ENCODE peak calls at places on chromosomes 2 and 18, in four cellular contexts. H is K562, P is GM12878, I is HL-60. Z is an unnamed sample.

GRCh38 chr18:67513285-67513684 is 3.2 kb downstream of the DSEL start:
- DNase-seq in H (no peak), P (no peak), I (no peak), Z (no peak)

GRCh38 chr2:234669611-234670010 is 172.7 kb upstream of the ARL4C start:
- DNase-seq in H (no peak), P (no peak), I (no peak), Z (no peak)

GRCh38 chr2:148817210-148817708 is 57.8 kb upstream of the KIF5C start:
- DNase-seq in H (no peak), P (no peak), I (no peak), Z (no peak)

GRCh38 chr18:10330428-10330827 is 124.0 kb upstream of the APCDD1 start:
- DNase-seq in H (no peak), P (no peak), I (no peak), Z (no peak)

GRCh38 chr2:216666461-216667233 is 28.7 kb downstream of the IGFBP5 start:
- DNase-seq in H (peak), P (peak), I (no peak), Z (peak)

GRCh38 chr2:224945134-224945533 is 97.1 kb downstream of the DOCK10 start:
- DNase-seq in H (no peak), P (no peak), I (no peak), Z (no peak)

GRCh38 chr2:36965751-36966369 is 476 bp downstream of the STRN start:
- DNase-seq in H (peak), P (no peak), I (no peak), Z (peak)

GRCh38 chr2:70374616-70375015 is 72.7 kb upstream of the FAM136A start:
- DNase-seq in H (no peak), P (no peak), I (no peak), Z (no peak)

GRCh38 chr2:54187331-54187730 is 68.7 kb downstream of the TSPYL6 start:
- DNase-seq in H (no peak), P (no peak), I (no peak), Z (no peak)

GRCh38 chr2:186460465-186460864 is 25.6 kb upstream of the ZC3H15 start:
- DNase-seq in H (no peak), P (no peak), I (no peak), Z (no peak)

GRCh38 chr2:184463102-184463865 is 135.0 kb upstream of the ZNF804A start:
- DNase-seq in H (no peak), P (no peak), I (no peak), Z (no peak)

GRCh38 chr2:12733846-12734245 is 17.1 kb downstream of the TRIB2 start:
- DNase-seq in H (no peak), P (no peak), I (no peak), Z (no peak)

GRCh38 chr2:229104863-229105468 is 166.1 kb downstream of the PID1 start:
- DNase-seq in H (no peak), P (no peak), I (no peak), Z (no peak)

GRCh38 chr2:119482481-119483394 is 41.5 kb downstream of the SCTR start:
- DNase-seq in H (no peak), P (no peak), I (peak), Z (no peak)

GRCh38 chr2:94874277-94874997 is 3.2 kb downstream of the TEKT4 start:
- DNase-seq in H (peak), P (no peak), I (peak), Z (peak)

GRCh38 chr2:133434962-133435668 is 133.1 kb downstream of the NCKAP5 start:
- DNase-seq in H (no peak), P (no peak), I (no peak), Z (no peak)

GRCh38 chr2:94870392-94871225 is 621 bp upstream of the TEKT4 start:
- DNase-seq in H (peak), P (no peak), I (no peak), Z (peak)

GRCh38 chr2:32963941-32964340 is 17.2 kb downstream of the LTBP1 start:
- DNase-seq in H (no peak), P (no peak), I (no peak), Z (no peak)

GRCh38 chr2:46909153-46909552 is 6.5 kb downstream of the MCFD2 start:
- DNase-seq in H (no peak), P (no peak), I (no peak), Z (no peak)

GRCh38 chr2:69104281-69104680 is 91.3 kb downstream of the ANTXR1 start:
- DNase-seq in H (no peak), P (no peak), I (no peak), Z (no peak)

GRCh38 chr2:233245406-233245805 is 6.1 kb upstream of the ATG16L1 start:
- DNase-seq in H (no peak), P (no peak), I (no peak), Z (no peak)

GRCh38 chr2:233250568-233250967 is 905 bp upstream of the ATG16L1 start:
- DNase-seq in H (no peak), P (no peak), I (no peak), Z (no peak)

GRCh38 chr2:233248999-233249398 is 2.5 kb upstream of the ATG16L1 start:
- DNase-seq in H (no peak), P (no peak), I (no peak), Z (no peak)

GRCh38 chr2:233247116-233247515 is 4.4 kb upstream of the ATG16L1 start:
- DNase-seq in H (no peak), P (no peak), I (no peak), Z (no peak)

DNA sequence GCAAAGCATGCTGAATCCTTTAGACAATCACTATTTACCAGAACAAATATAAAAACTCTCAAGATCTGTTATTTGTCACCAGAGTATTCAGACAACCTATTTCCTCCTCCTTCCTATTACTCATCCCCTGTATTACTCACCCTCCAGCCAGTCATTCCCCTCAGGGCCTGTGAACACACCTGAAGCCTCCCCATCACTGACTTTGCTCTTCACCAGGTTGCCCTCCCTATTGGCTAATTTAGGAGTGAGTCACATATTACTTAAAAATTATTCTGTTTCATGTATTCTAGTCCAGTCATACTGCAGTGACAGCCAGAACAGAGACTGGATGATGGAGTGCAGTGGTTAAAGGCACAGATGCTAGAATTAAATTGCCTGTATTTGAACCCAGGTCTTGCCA is 3.7 kb upstream of the ATG16L1 start:
- DNase-seq in H (no peak), P (no peak), I (no peak), Z (no peak)
- TF ChIP-seq SPI1 in H (no peak), P (no peak), I (no peak), Z (no peak)

GRCh38 chr2:64455031-64455332 is 1.0 kb downstream of the LGALSL start:
- DNase-seq in H (no peak), P (no peak), I (no peak), Z (no peak)

GRCh38 chr2:64456298-64456697 is 2.3 kb downstream of the LGALSL start:
- DNase-seq in H (no peak), P (no peak), I (no peak), Z (no peak)

GRCh38 chr2:64454316-64455030 is 511 bp downstream of the LGALSL start:
- DNase-seq in H (peak), P (no peak), I (peak), Z (peak)

GRCh38 chr2:64455545-64455944 is 1.6 kb downstream of the LGALSL start:
- DNase-seq in H (no peak), P (no peak), I (no peak), Z (no peak)

DNA sequence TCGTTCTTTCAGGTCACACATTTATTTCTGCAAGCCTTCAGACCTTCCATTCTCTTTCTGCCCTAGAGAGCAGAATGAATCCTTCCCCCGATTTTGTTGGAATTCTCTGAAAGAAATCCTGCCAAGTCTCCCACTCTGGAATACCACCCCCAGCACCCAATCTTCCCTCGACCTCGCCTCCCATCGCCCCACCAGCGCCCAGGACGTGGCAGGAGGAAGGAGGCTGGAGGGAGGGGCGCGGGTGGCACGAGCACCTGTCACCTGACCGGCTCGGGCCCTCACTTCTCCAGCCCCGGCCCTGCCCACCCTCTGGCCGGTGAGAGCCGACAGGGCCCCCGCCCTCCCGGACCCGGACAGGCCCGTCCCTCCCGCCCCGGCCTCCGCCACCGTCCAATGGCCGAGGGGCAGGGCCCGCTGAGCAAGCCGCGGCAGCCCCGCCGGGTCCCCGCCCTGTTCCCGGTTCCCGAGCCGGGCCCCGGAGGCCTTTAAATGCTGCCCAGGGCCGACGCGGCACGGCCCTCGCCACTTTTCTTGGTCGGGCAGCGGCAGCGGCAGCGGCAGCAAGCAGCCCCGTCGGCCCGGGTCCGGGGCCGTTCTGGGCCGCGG is at the start of gene LGALSL:
- DNase-seq in H (peak), P (no peak), I (no peak), Z (peak)
- TF ChIP-seq SPI1 in H (no peak), P (no peak), I (no peak), Z (no peak)

DNA sequence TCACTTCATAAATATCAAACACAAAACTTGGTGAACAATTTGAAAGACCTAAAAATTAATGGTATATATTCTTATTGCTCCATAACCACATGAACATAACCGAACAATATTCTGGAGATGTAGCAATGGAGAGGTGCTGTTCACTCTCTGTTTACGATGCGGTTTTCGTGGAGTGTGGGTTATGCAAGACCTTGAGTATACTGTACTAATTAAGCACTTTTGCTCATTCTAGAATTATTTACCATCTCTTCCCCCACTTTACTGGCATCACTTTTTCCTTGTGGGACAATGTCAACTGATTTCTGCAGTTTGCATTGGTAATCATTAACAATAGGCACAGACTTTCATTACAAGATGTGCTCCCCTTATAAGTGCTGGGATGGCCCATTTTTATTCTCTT is 97.6 kb downstream of the RAPH1 start:
- DNase-seq in H (no peak), P (no peak), I (no peak), Z (no peak)
- TF ChIP-seq SPI1 in H (no peak), P (no peak), I (no peak), Z (no peak)

DNA sequence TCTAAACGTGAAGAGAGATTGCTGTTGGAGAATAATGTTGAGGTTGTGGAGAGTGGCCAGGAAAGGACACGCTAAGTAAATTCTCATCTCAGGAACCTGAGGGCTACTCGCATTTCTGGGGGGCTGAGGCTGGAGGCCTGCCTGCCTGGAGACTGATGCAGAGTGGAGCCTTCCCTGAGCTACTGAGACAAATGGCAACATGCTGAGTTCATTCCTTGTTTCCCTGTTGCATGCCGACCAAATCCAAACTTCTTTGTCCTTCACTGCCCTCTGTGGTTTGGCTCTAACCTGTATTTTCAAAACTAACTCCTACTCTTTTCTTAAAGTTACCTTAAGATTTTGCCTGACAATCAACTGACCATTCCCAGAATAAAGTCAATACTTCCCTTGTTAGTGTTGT is 1085.4 kb downstream of the SOCS6 start:
- DNase-seq in H (no peak), P (no peak), I (no peak), Z (no peak)
- TF ChIP-seq SPI1 in H (no peak), P (no peak), I (no peak), Z (no peak)

GRCh38 chr2:131145040-131145439 is 39.9 kb downstream of the PLEKHB2 start:
- DNase-seq in H (no peak), P (no peak), I (no peak), Z (no peak)

GRCh38 chr2:131143803-131144202 is 38.7 kb downstream of the PLEKHB2 start:
- DNase-seq in H (no peak), P (no peak), I (no peak), Z (no peak)

GRCh38 chr2:131146255-131146654 is 41.1 kb downstream of the PLEKHB2 start:
- DNase-seq in H (no peak), P (no peak), I (no peak), Z (no peak)

GRCh38 chr2:131148426-131148825 is 43.3 kb downstream of the PLEKHB2 start:
- DNase-seq in H (no peak), P (no peak), I (no peak), Z (no peak)

DNA sequence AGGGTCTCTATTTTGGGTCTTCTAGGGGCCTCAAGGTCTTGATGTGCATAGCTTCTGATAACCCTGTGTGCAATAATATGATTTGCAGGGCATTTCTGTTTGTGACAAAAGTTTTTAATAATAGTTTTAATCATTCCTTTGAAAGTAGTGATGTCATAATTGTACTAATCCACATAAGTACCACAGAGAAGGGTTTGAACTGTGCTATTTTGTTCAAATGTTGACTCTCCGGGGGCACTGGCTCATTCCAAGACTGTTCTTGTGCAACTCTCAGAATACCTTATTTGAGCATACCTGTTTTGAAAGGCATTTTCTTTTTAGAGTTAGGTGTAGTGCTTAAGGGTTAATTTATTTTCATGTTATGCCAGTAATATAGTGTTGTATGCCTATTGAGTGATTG is 41.6 kb downstream of the PLEKHB2 start:
- DNase-seq in H (no peak), P (no peak), I (no peak), Z (no peak)
- TF ChIP-seq SPI1 in H (no peak), P (no peak), I (no peak), Z (no peak)

DNA sequence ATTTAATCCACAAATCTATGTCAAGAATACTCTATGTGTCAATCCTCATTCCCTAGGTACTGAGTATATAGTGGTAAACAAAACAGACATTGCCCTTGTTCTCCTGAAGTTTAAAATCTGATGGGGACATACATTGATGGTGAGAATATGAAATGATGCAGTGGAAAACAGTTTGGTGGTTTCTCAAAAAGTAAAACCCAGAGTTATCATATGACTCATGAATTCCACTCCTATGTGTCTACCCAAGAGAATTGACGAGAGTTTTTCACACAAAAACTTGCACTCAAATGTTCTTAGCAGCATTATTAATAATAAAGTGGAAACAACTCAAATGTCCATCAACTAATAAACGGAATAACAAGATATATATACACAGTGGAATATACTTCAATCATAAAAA is 586.7 kb downstream of the CCDC85A start:
- DNase-seq in H (no peak), P (no peak), I (no peak), Z (no peak)
- TF ChIP-seq SPI1 in H (no peak), P (no peak), I (no peak), Z (no peak)

DNA sequence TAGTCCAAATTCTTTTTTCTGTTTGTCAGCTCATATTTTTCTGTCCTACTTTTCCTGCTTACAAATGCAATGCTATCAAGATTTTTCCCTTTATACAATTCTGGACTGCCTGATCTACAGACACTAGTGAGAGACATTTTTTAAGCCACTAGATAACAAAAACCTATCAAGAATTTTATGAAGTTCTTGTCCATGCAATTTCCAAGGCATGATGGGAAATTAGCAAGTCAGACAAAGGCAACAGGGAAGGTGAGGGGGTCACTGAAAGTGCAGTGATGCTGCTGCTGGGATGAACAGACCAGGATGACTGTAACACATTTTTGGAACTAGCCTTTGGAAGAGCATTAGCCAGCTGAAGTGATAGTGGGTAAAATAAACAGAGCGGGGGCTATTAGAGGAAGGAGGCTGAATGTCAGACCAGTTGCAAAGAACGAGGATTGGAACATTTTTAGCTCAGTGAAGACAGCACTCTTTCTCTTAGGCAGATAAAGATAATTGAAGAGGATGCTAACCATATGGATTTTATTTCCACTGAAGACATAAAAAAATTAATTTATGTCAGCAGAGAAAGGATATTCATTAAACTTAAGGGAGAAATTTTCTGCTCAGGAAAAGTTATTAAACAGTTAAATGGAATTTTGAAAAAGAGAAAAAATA is 17.9 kb downstream of the NRXN1 start:
- DNase-seq in H (no peak), P (no peak), I (no peak), Z (no peak)
- TF ChIP-seq SPI1 in H (no peak), P (no peak), I (no peak), Z (no peak)

DNA sequence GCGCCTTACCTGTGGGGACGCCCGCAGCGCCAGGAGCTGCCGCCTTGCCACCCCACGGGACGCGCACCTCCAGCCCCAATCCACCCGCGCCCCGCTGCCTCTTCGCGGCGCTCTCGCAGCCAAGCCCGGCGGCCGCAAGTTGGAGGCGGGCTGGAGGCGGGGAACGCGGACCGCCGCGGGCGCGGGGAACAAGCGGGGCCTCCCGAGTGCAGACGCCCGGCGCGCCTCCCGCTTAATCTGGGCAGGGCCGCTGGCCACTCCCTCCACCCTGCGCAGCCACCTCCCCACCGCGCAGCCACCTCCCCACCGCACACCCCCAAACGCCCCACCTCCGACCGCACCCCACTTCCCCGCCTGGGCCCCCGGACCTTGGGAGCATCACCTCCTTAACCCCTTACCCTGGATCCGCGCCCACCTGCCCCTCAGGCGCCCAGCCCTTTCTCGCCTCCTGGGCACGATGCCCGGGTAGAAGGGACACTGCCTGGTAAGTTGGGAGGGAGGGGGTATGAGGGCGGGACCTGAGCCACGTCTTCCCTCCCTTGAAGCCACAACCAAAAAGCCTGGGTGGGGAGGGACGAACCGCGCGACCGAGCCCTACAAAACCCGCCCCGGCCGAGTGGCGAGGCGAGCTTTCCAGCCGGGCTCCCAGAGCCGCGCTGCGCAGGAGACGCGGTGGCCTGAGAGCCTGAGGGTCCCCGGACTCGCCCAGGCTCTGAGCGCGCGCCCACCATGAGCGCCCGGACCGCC is at the start of the genes COL4A3 and COL4A4:
- DNase-seq in H (no peak), P (no peak), I (no peak), Z (peak)
- TF ChIP-seq SPI1 in H (no peak), P (no peak), I (no peak), Z (no peak)

DNA sequence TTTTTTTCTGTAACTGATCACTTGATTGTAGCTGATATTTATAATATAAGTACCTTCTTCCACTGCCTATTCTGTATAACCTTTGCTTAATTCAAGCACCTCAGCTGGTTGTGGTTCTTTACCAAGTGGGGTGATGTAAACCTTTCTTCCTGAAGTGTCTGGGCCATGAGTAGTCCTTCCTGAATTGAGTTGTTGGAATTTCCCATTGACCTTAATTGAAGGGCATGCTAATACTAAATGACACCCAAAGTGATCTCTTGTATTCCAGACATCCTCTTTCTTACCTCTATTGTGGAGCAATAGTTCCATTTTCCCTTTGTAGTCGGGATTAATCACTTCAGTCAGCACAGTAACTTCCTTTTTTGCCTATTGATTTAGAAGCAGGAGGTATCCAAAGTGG is 1496.8 kb upstream of the CELF4 start:
- DNase-seq in H (no peak), P (no peak), I (no peak), Z (no peak)
- TF ChIP-seq SPI1 in H (no peak), P (no peak), I (no peak), Z (no peak)

GRCh38 chr2:240704651-240705050 is 13.0 kb downstream of the AQP12A start:
- DNase-seq in H (no peak), P (no peak), I (no peak), Z (no peak)
- TF ChIP-seq SPI1 in H (no peak), P (no peak), I (no peak), Z (no peak)

Z was measured in GM12891.